ENCODE peak calls at places on chromosomes 13 and 19, in seven cellular contexts. One of them, this sample, is unnamed. For H3K4me1, the result is how much of the 10 kb centered on the place peaks cover.

GRCh38 chr13:99425485-99426341 is 75.6 kb upstream of the TM9SF2 start:
- DNase-seq in SK-N-SH: no peak
- DNase-seq in Peyer's patch: peak
- DNase-seq in upper lobe of right lung: no peak
- DNase-seq in lower lobe of right lung: no peak
- DNase-seq in OCI-LY7: peak
- DNase-seq in cardiac muscle cell: peak
- DNase-seq in this sample: no peak

GRCh38 chr19:34300962-34301361 is 46.6 kb downstream of the GARRE1 start:
- DNase-seq in upper lobe of right lung: no peak
- DNase-seq in lower lobe of right lung: no peak
- DNase-seq in Peyer's patch: no peak
- DNase-seq in OCI-LY7: no peak
- DNase-seq in cardiac muscle cell: no peak
- DNase-seq in SK-N-SH: no peak
- DNase-seq in this sample: no peak

GRCh38 chr19:42292042-42292960 is 9.6 kb upstream of the PRR19 start:
- DNase-seq in upper lobe of right lung: no peak
- DNase-seq in cardiac muscle cell: no peak
- DNase-seq in SK-N-SH: no peak
- DNase-seq in OCI-LY7: no peak
- DNase-seq in lower lobe of right lung: no peak
- DNase-seq in Peyer's patch: no peak
- DNase-seq in this sample: no peak

GRCh38 chr19:6233051-6233826 is 46.5 kb downstream of the MLLT1 start:
- DNase-seq in OCI-LY7: no peak
- DNase-seq in SK-N-SH: no peak
- DNase-seq in lower lobe of right lung: peak
- DNase-seq in Peyer's patch: no peak
- DNase-seq in upper lobe of right lung: peak
- DNase-seq in cardiac muscle cell: no peak
- DNase-seq in this sample: no peak

GRCh38 chr19:14871619-14872230 is 14.2 kb downstream of the OR7A17 start:
- DNase-seq in upper lobe of right lung: no peak
- DNase-seq in cardiac muscle cell: no peak
- DNase-seq in OCI-LY7: peak
- DNase-seq in Peyer's patch: no peak
- DNase-seq in lower lobe of right lung: no peak
- DNase-seq in SK-N-SH: peak
- DNase-seq in this sample: no peak

GRCh38 chr19:56367829-56368711 is 25.3 kb downstream of the ZNF582 start:
- DNase-seq in cardiac muscle cell: peak
- DNase-seq in SK-N-SH: peak
- DNase-seq in OCI-LY7: no peak
- DNase-seq in lower lobe of right lung: peak
- DNase-seq in upper lobe of right lung: peak
- DNase-seq in Peyer's patch: peak
- DNase-seq in this sample: peak

GRCh38 chr19:55034751-55035150 is 3.3 kb downstream of the GP6 start:
- DNase-seq in cardiac muscle cell: no peak
- DNase-seq in Peyer's patch: no peak
- DNase-seq in OCI-LY7: no peak
- DNase-seq in lower lobe of right lung: no peak
- DNase-seq in SK-N-SH: no peak
- DNase-seq in upper lobe of right lung: peak
- DNase-seq in this sample: no peak

GRCh38 chr13:67095621-67096020 is 134.5 kb downstream of the PCDH9 start:
- DNase-seq in OCI-LY7: no peak
- DNase-seq in Peyer's patch: no peak
- DNase-seq in cardiac muscle cell: no peak
- DNase-seq in upper lobe of right lung: no peak
- DNase-seq in SK-N-SH: no peak
- DNase-seq in lower lobe of right lung: no peak
- DNase-seq in this sample: no peak

GRCh38 chr19:13015361-13016231 is 20.3 kb downstream of the NFIX start:
- DNase-seq in cardiac muscle cell: no peak
- DNase-seq in OCI-LY7: no peak
- DNase-seq in Peyer's patch: no peak
- DNase-seq in lower lobe of right lung: no peak
- DNase-seq in SK-N-SH: no peak
- DNase-seq in upper lobe of right lung: no peak
- DNase-seq in this sample: no peak

GRCh38 chr19:48636859-48637448 is at the start of gene DBP:
- DNase-seq in Peyer's patch: peak
- DNase-seq in OCI-LY7: no peak
- DNase-seq in upper lobe of right lung: peak
- DNase-seq in cardiac muscle cell: peak
- DNase-seq in lower lobe of right lung: peak
- DNase-seq in SK-N-SH: peak
- DNase-seq in this sample: peak

GRCh38 chr13:113585828-113586355 is 1.3 kb downstream of the TFDP1 start:
- DNase-seq in OCI-LY7: no peak
- DNase-seq in upper lobe of right lung: peak
- DNase-seq in cardiac muscle cell: no peak
- DNase-seq in lower lobe of right lung: peak
- DNase-seq in SK-N-SH: no peak
- DNase-seq in Peyer's patch: no peak
- DNase-seq in this sample: no peak

GRCh38 chr13:23865065-23865464 is 24.1 kb downstream of the MIPEP start:
- DNase-seq in OCI-LY7: no peak
- DNase-seq in lower lobe of right lung: no peak
- DNase-seq in cardiac muscle cell: no peak
- DNase-seq in upper lobe of right lung: no peak
- DNase-seq in Peyer's patch: no peak
- DNase-seq in SK-N-SH: no peak
- DNase-seq in this sample: no peak

GRCh38 chr19:32406161-32407003 is 812 bp downstream of the DPY19L3 start:
- DNase-seq in upper lobe of right lung: no peak
- DNase-seq in OCI-LY7: no peak
- DNase-seq in SK-N-SH: peak
- DNase-seq in cardiac muscle cell: no peak
- DNase-seq in lower lobe of right lung: no peak
- DNase-seq in Peyer's patch: no peak
- DNase-seq in this sample: no peak

GRCh38 chr19:4089400-4089908 is 22.8 kb upstream of the ZBTB7A start:
- DNase-seq in SK-N-SH: no peak
- DNase-seq in cardiac muscle cell: no peak
- DNase-seq in lower lobe of right lung: peak
- DNase-seq in Peyer's patch: peak
- DNase-seq in OCI-LY7: no peak
- DNase-seq in upper lobe of right lung: peak
- DNase-seq in this sample: no peak

GRCh38 chr13:70424428-70424827 is 316.2 kb upstream of the KLHL1 start:
- DNase-seq in cardiac muscle cell: no peak
- DNase-seq in lower lobe of right lung: no peak
- DNase-seq in OCI-LY7: no peak
- DNase-seq in Peyer's patch: no peak
- DNase-seq in upper lobe of right lung: no peak
- DNase-seq in SK-N-SH: no peak
- DNase-seq in this sample: no peak

GRCh38 chr13:87094646-87095045 is 576.5 kb upstream of the SLITRK5 start:
- DNase-seq in Peyer's patch: no peak
- DNase-seq in SK-N-SH: no peak
- DNase-seq in cardiac muscle cell: peak
- DNase-seq in lower lobe of right lung: no peak
- DNase-seq in OCI-LY7: no peak
- DNase-seq in upper lobe of right lung: no peak
- DNase-seq in this sample: no peak

GRCh38 chr19:4376991-4377781 is 23.2 kb downstream of the SH3GL1 start:
- DNase-seq in Peyer's patch: no peak
- DNase-seq in lower lobe of right lung: no peak
- DNase-seq in cardiac muscle cell: no peak
- DNase-seq in OCI-LY7: no peak
- DNase-seq in upper lobe of right lung: no peak
- DNase-seq in SK-N-SH: no peak
- DNase-seq in this sample: no peak

DNA sequence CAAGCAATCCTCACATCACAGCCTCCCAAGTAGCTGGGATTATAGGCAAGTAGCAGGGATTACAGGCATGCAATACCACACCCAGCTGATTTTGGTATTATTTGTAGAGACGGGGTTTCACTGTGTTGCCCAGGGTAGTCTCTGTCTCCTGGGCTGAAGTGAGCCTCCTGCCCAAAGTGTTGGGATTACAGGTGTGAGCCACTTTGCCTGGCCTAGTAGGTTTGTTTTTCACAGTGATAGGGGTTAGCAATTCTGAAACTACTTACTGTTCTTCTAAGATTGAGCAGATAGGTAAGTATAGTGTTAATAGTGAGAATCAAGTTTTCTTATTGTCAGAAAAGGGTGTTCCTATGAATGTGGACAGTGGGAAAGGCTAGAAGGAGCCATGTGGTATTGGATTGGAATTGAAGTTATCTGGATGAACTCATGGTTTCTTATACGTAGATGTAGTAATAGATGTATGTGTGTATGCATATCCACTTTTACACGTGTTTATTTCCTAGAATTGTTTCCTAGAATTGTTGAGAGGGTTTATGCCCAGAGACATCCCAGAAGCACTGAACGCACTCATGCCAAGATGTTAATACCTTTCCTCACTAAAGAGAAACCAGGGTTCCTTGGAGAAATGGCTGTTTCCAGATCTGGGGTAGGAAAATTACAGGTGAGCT is 49.1 kb downstream of the SAE1 start:
- DNase-seq in OCI-LY7: no peak
- DNase-seq in SK-N-SH: no peak
- DNase-seq in cardiac muscle cell: no peak
- DNase-seq in upper lobe of right lung: no peak
- DNase-seq in Peyer's patch: no peak
- DNase-seq in lower lobe of right lung: no peak
- DNase-seq in this sample: no peak
- H3K27ac ChIP-seq in OCI-LY7: no peak
- H3K27ac ChIP-seq in SK-N-SH: no peak
- H3K27ac ChIP-seq in cardiac muscle cell: no peak
- H3K27ac ChIP-seq in upper lobe of right lung: no peak
- H3K27ac ChIP-seq in Peyer's patch: no peak
- H3K27ac ChIP-seq in lower lobe of right lung: no peak
- H3K27ac ChIP-seq in this sample: no peak

DNA sequence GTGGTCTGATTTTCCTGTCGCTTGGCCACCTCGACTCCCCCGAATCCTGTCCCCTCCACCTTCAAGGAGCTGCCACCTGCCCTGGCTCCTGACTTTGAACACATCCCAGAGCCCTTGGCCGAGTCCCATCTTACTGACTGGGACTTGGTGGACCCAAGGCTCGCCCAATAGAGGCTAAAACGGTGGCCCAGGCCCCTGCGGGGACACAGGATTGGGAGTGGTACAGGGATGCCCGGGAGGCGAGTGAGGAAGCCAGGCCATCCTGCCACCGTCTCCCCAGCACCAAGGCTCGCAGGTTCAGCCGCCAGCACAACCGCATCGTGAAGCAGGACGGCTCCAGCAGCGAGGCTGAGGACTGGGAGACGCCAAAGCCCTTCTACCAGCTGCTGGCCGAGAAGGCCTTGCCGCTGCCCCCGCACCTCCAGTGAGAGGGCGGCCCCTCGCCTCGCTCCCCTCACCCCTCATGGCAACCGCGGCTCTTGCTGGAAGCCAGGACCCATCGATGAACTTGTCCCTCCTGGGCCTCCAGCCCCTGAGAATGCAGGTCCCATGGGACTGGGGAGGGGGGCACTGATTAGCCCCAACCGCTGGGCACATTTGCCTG is 5.3 kb downstream of the SIX5 start:
- DNase-seq in upper lobe of right lung: no peak
- DNase-seq in Peyer's patch: no peak
- DNase-seq in SK-N-SH: peak
- DNase-seq in cardiac muscle cell: no peak
- DNase-seq in OCI-LY7: no peak
- DNase-seq in lower lobe of right lung: no peak
- DNase-seq in this sample: no peak
- H3K4me1 ChIP-seq in upper lobe of right lung: under half
- H3K4me1 ChIP-seq in Peyer's patch: under half
- H3K4me1 ChIP-seq in SK-N-SH: under half
- H3K4me1 ChIP-seq in cardiac muscle cell: under half
- H3K4me1 ChIP-seq in OCI-LY7: under half
- H3K4me1 ChIP-seq in lower lobe of right lung: under half
- H3K4me1 ChIP-seq in this sample: under half

GRCh38 chr19:38951187-38951586 is 20.4 kb downstream of the MRPS12 start:
- DNase-seq in lower lobe of right lung: no peak
- DNase-seq in upper lobe of right lung: no peak
- DNase-seq in SK-N-SH: no peak
- DNase-seq in OCI-LY7: no peak
- DNase-seq in cardiac muscle cell: no peak
- DNase-seq in Peyer's patch: no peak
- DNase-seq in this sample: no peak

GRCh38 chr19:38949580-38950367 is 19.0 kb downstream of the MRPS12 start:
- DNase-seq in lower lobe of right lung: peak
- DNase-seq in upper lobe of right lung: peak
- DNase-seq in Peyer's patch: peak
- DNase-seq in OCI-LY7: peak
- DNase-seq in SK-N-SH: peak
- DNase-seq in cardiac muscle cell: peak
- DNase-seq in this sample: peak

GRCh38 chr19:38956264-38956663 is 19.3 kb downstream of the FBXO17 start:
- DNase-seq in SK-N-SH: no peak
- DNase-seq in upper lobe of right lung: no peak
- DNase-seq in OCI-LY7: no peak
- DNase-seq in cardiac muscle cell: no peak
- DNase-seq in lower lobe of right lung: no peak
- DNase-seq in Peyer's patch: no peak
- DNase-seq in this sample: no peak

GRCh38 chr19:38953677-38954076 is 21.9 kb downstream of the FBXO17 start:
- DNase-seq in cardiac muscle cell: no peak
- DNase-seq in lower lobe of right lung: no peak
- DNase-seq in Peyer's patch: no peak
- DNase-seq in SK-N-SH: no peak
- DNase-seq in OCI-LY7: no peak
- DNase-seq in upper lobe of right lung: no peak
- DNase-seq in this sample: no peak

DNA sequence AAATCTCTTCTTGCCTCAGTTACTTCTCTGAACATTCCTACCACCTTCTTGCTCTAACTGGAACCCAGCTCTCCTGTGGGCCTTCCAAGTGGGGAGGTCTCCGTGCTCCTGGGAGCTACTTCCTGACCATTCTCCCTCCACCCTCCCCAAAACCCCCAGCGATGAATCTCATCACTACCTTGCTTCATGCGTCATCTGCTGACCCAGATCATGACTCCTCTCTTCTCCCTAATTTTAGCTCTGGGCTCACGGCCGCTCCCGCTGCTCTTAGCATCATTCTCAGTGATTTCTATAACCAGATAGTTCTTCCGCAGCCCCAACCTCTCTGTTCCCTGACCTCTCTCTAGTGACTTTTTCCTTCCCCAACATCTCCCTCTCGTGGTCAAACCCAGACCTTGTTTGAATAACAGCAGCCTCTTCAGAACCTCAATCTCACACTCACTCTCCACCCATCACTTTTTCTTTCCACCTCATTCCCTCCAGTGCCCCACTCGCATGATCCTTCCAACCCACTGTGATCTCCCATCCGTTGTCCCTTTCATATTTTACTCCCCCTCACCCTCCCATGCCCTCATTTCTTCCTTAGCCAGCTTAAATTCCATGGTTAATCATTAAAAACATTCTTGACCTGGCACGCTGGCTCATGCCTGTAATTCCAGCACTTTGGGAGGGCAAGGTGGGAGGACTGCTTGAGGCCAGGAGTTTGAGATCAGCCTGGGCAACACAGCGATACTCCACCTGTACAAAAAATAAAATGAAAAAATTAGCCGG is 21.8 kb downstream of the MRPS12 start:
- DNase-seq in cardiac muscle cell: peak
- DNase-seq in SK-N-SH: no peak
- DNase-seq in Peyer's patch: no peak
- DNase-seq in upper lobe of right lung: no peak
- DNase-seq in OCI-LY7: peak
- DNase-seq in lower lobe of right lung: no peak
- DNase-seq in this sample: no peak
- TF ChIP-seq CTCF in cardiac muscle cell: peak
- TF ChIP-seq CTCF in SK-N-SH: no peak
- TF ChIP-seq CTCF in Peyer's patch: peak
- TF ChIP-seq CTCF in upper lobe of right lung: peak
- TF ChIP-seq CTCF in OCI-LY7: peak
- TF ChIP-seq CTCF in lower lobe of right lung: peak
- TF ChIP-seq CTCF in this sample: no peak

GRCh38 chr19:1324792-1325567 is 39.3 kb downstream of the EFNA2 start:
- DNase-seq in upper lobe of right lung: no peak
- DNase-seq in Peyer's patch: no peak
- DNase-seq in lower lobe of right lung: peak
- DNase-seq in OCI-LY7: no peak
- DNase-seq in SK-N-SH: peak
- DNase-seq in cardiac muscle cell: peak
- DNase-seq in this sample: no peak
- H3K27ac ChIP-seq in upper lobe of right lung: no peak
- H3K27ac ChIP-seq in Peyer's patch: no peak
- H3K27ac ChIP-seq in lower lobe of right lung: no peak
- H3K27ac ChIP-seq in OCI-LY7: no peak
- H3K27ac ChIP-seq in SK-N-SH: no peak
- H3K27ac ChIP-seq in cardiac muscle cell: no peak
- H3K27ac ChIP-seq in this sample: no peak